ENCODE peak calls at places on chromosomes 1 and 21, in five cellular contexts. Z is HFF-Myc, G is AG09309, C is pulmonary artery endothelial cell, W is GM03348. A is an unnamed sample.

GRCh38 chr1:160129046-160129445 is 13.5 kb downstream of the ATP1A2 start:
- DNase-seq in Z (no peak), G (no peak), C (no peak), W (peak; percentile 52), A (no peak)

GRCh38 chr1:29478046-29478791 is 241.9 kb downstream of the PTPRU start:
- DNase-seq in Z (no peak), G (no peak), C (no peak), W (no peak), A (no peak)

GRCh38 chr1:163104405-163105099 is 35.4 kb downstream of the RGS4 start:
- DNase-seq in Z (no peak), G (no peak), C (no peak), W (no peak), A (no peak)

GRCh38 chr21:26124421-26124833 is 46.1 kb downstream of the APP start:
- DNase-seq in Z (no peak), G (no peak), C (no peak), W (peak; percentile 31), A (peak; percentile 37)

GRCh38 chr1:53913352-53914043 is 19.5 kb downstream of the DIO1 start:
- DNase-seq in Z (no peak), G (no peak), C (no peak), W (no peak), A (no peak)

GRCh38 chr1:3892748-3893147 is 7.3 kb downstream of the C1orf174 start:
- DNase-seq in Z (no peak), G (no peak), C (no peak), W (no peak), A (no peak)

GRCh38 chr21:33308586-33309490 is 15.9 kb upstream of the IFNAR1 start:
- DNase-seq in Z (peak; percentile 77), G (no peak), C (no peak), W (no peak), A (peak; percentile 41)

GRCh38 chr1:10210841-10211804 is 753 bp downstream of the KIF1B start:
- DNase-seq in Z (no peak), G (peak; percentile 88), C (peak; percentile 84), W (peak; percentile 83), A (no peak)

GRCh38 chr1:192766009-192766625 is 42.7 kb upstream of the RGS2 start:
- DNase-seq in Z (no peak), G (no peak), C (no peak), W (peak; percentile 18), A (no peak)

GRCh38 chr1:157348538-157349480 is 203.5 kb downstream of the FCRL5 start:
- DNase-seq in Z (no peak), G (no peak), C (no peak), W (no peak), A (no peak)

A was measured in brain pericyte.